ENCODE peak calls at places on chromosomes 5 and 9, in seven cellular contexts. One of them, this sample, is unnamed.
A peak's percentile ranks its signal among the peaks of the same experiment; 100 is the strongest.

GRCh38 chr5:1171340-1171941 is 30.0 kb upstream of the SLC6A19 start:
- DNase-seq in NCI-H2171: no peak
- DNase-seq in stromal cell of bone marrow: no peak
- DNase-seq in retinal pigment epithelial cell: no peak
- DNase-seq in NCI-H187 treated with DMSO at 0.1 percent for 48 hours: no peak
- DNase-seq in omental fat pad: no peak
- DNase-seq in LoVo: no peak
- DNase-seq in this sample: no peak

GRCh38 chr5:96483878-96484277 is 50.8 kb upstream of the PCSK1 start:
- DNase-seq in NCI-H2171: no peak
- DNase-seq in omental fat pad: no peak
- DNase-seq in retinal pigment epithelial cell: peak; percentile 18
- DNase-seq in NCI-H187 treated with DMSO at 0.1 percent for 48 hours: no peak
- DNase-seq in LoVo: peak; percentile 27
- DNase-seq in stromal cell of bone marrow: peak; percentile 12
- DNase-seq in this sample: no peak

GRCh38 chr5:96919754-96920197 is 16.1 kb upstream of the LNPEP start:
- DNase-seq in NCI-H187 treated with DMSO at 0.1 percent for 48 hours: no peak
- DNase-seq in stromal cell of bone marrow: no peak
- DNase-seq in omental fat pad: no peak
- DNase-seq in LoVo: no peak
- DNase-seq in NCI-H2171: no peak
- DNase-seq in retinal pigment epithelial cell: no peak
- DNase-seq in this sample: no peak

GRCh38 chr5:5257761-5258160 is 117.6 kb downstream of the ADAMTS16 start:
- DNase-seq in retinal pigment epithelial cell: no peak
- DNase-seq in LoVo: no peak
- DNase-seq in omental fat pad: no peak
- DNase-seq in NCI-H187 treated with DMSO at 0.1 percent for 48 hours: no peak
- DNase-seq in NCI-H2171: no peak
- DNase-seq in stromal cell of bone marrow: no peak
- DNase-seq in this sample: no peak

GRCh38 chr5:168802337-168802736 is 223.2 kb upstream of the PANK3 start:
- DNase-seq in NCI-H187 treated with DMSO at 0.1 percent for 48 hours: no peak
- DNase-seq in retinal pigment epithelial cell: no peak
- DNase-seq in stromal cell of bone marrow: no peak
- DNase-seq in LoVo: no peak
- DNase-seq in NCI-H2171: no peak
- DNase-seq in omental fat pad: no peak
- DNase-seq in this sample: no peak

GRCh38 chr5:1319436-1320343 is 24.8 kb upstream of the TERT start:
- DNase-seq in stromal cell of bone marrow: no peak
- DNase-seq in NCI-H187 treated with DMSO at 0.1 percent for 48 hours: no peak
- DNase-seq in omental fat pad: no peak
- DNase-seq in retinal pigment epithelial cell: no peak
- DNase-seq in LoVo: no peak
- DNase-seq in NCI-H2171: no peak
- DNase-seq in this sample: no peak

GRCh38 chr5:150836064-150836463 is 10.3 kb upstream of the IRGM start:
- DNase-seq in omental fat pad: no peak
- DNase-seq in LoVo: no peak
- DNase-seq in retinal pigment epithelial cell: no peak
- DNase-seq in NCI-H2171: no peak
- DNase-seq in NCI-H187 treated with DMSO at 0.1 percent for 48 hours: no peak
- DNase-seq in stromal cell of bone marrow: no peak
- DNase-seq in this sample: no peak

GRCh38 chr5:83035373-83036170 is 41.6 kb downstream of the TMEM167A start:
- DNase-seq in LoVo: no peak
- DNase-seq in NCI-H2171: no peak
- DNase-seq in stromal cell of bone marrow: no peak
- DNase-seq in NCI-H187 treated with DMSO at 0.1 percent for 48 hours: peak; percentile 22
- DNase-seq in omental fat pad: no peak
- DNase-seq in retinal pigment epithelial cell: peak; percentile 62
- DNase-seq in this sample: no peak

GRCh38 chr9:135674977-135675376 is 11.9 kb downstream of the LCN9 start:
- DNase-seq in retinal pigment epithelial cell: no peak
- DNase-seq in NCI-H187 treated with DMSO at 0.1 percent for 48 hours: no peak
- DNase-seq in stromal cell of bone marrow: no peak
- DNase-seq in omental fat pad: no peak
- DNase-seq in LoVo: no peak
- DNase-seq in NCI-H2171: no peak
- DNase-seq in this sample: no peak

GRCh38 chr9:33320568-33321261 is 30.4 kb downstream of the NFX1 start:
- DNase-seq in LoVo: no peak
- DNase-seq in stromal cell of bone marrow: peak; percentile 93
- DNase-seq in omental fat pad: no peak
- DNase-seq in NCI-H2171: no peak
- DNase-seq in retinal pigment epithelial cell: peak; percentile 88
- DNase-seq in NCI-H187 treated with DMSO at 0.1 percent for 48 hours: no peak
- DNase-seq in this sample: no peak

GRCh38 chr9:74960548-74960947 is 7.8 kb upstream of the C9orf40 start:
- DNase-seq in NCI-H2171: no peak
- DNase-seq in stromal cell of bone marrow: peak; percentile 36
- DNase-seq in LoVo: peak; percentile 20
- DNase-seq in omental fat pad: no peak
- DNase-seq in retinal pigment epithelial cell: no peak
- DNase-seq in NCI-H187 treated with DMSO at 0.1 percent for 48 hours: no peak
- DNase-seq in this sample: no peak

GRCh38 chr5:174425964-174426290 is 298.5 kb upstream of the MSX2 start:
- DNase-seq in retinal pigment epithelial cell: no peak
- DNase-seq in LoVo: no peak
- DNase-seq in NCI-H2171: no peak
- DNase-seq in stromal cell of bone marrow: no peak
- DNase-seq in omental fat pad: no peak
- DNase-seq in NCI-H187 treated with DMSO at 0.1 percent for 48 hours: peak; percentile 9
- DNase-seq in this sample: no peak

GRCh38 chr5:158121678-158122077 is 262.7 kb upstream of the CLINT1 start:
- DNase-seq in NCI-H187 treated with DMSO at 0.1 percent for 48 hours: no peak
- DNase-seq in stromal cell of bone marrow: no peak
- DNase-seq in NCI-H2171: no peak
- DNase-seq in retinal pigment epithelial cell: no peak
- DNase-seq in omental fat pad: no peak
- DNase-seq in LoVo: no peak
- DNase-seq in this sample: no peak

GRCh38 chr9:95137587-95138145 is 179.8 kb downstream of the FANCC start:
- DNase-seq in omental fat pad: no peak
- DNase-seq in LoVo: no peak
- DNase-seq in NCI-H187 treated with DMSO at 0.1 percent for 48 hours: no peak
- DNase-seq in NCI-H2171: no peak
- DNase-seq in retinal pigment epithelial cell: no peak
- DNase-seq in stromal cell of bone marrow: no peak
- DNase-seq in this sample: no peak

GRCh38 chr9:82418334-82418733 is 429.8 kb downstream of the SPATA31D1 start:
- DNase-seq in stromal cell of bone marrow: no peak
- DNase-seq in LoVo: no peak
- DNase-seq in omental fat pad: no peak
- DNase-seq in NCI-H2171: no peak
- DNase-seq in NCI-H187 treated with DMSO at 0.1 percent for 48 hours: no peak
- DNase-seq in retinal pigment epithelial cell: no peak
- DNase-seq in this sample: no peak

GRCh38 chr9:131335356-131335755 is 45.8 kb downstream of the PLPP7 start:
- DNase-seq in LoVo: no peak
- DNase-seq in stromal cell of bone marrow: no peak
- DNase-seq in omental fat pad: no peak
- DNase-seq in NCI-H2171: no peak
- DNase-seq in NCI-H187 treated with DMSO at 0.1 percent for 48 hours: no peak
- DNase-seq in retinal pigment epithelial cell: no peak
- DNase-seq in this sample: no peak

GRCh38 chr9:135066291-135066690 is 21.2 kb upstream of the OLFM1 start:
- DNase-seq in stromal cell of bone marrow: no peak
- DNase-seq in retinal pigment epithelial cell: no peak
- DNase-seq in omental fat pad: no peak
- DNase-seq in NCI-H187 treated with DMSO at 0.1 percent for 48 hours: no peak
- DNase-seq in NCI-H2171: no peak
- DNase-seq in LoVo: no peak
- DNase-seq in this sample: no peak

GRCh38 chr5:130871346-130872086 is 293.5 kb downstream of the HINT1 start:
- DNase-seq in NCI-H2171: no peak
- DNase-seq in stromal cell of bone marrow: no peak
- DNase-seq in omental fat pad: no peak
- DNase-seq in NCI-H187 treated with DMSO at 0.1 percent for 48 hours: no peak
- DNase-seq in LoVo: peak; percentile 47
- DNase-seq in retinal pigment epithelial cell: no peak
- DNase-seq in this sample: peak; percentile 49

GRCh38 chr9:68747043-68747533 is 42.0 kb downstream of the PIP5K1B start:
- DNase-seq in LoVo: peak; percentile 45
- DNase-seq in NCI-H2171: no peak
- DNase-seq in retinal pigment epithelial cell: no peak
- DNase-seq in omental fat pad: no peak
- DNase-seq in stromal cell of bone marrow: no peak
- DNase-seq in NCI-H187 treated with DMSO at 0.1 percent for 48 hours: no peak
- DNase-seq in this sample: no peak

GRCh38 chr5:93571111-93571977 is 9.7 kb downstream of the NR2F1-AS1 start:
- DNase-seq in NCI-H187 treated with DMSO at 0.1 percent for 48 hours: no peak
- DNase-seq in omental fat pad: no peak
- DNase-seq in retinal pigment epithelial cell: no peak
- DNase-seq in NCI-H2171: no peak
- DNase-seq in LoVo: no peak
- DNase-seq in stromal cell of bone marrow: no peak
- DNase-seq in this sample: no peak

GRCh38 chr9:78187763-78188495 is 47.9 kb upstream of the CEP78 start:
- DNase-seq in LoVo: no peak
- DNase-seq in stromal cell of bone marrow: no peak
- DNase-seq in NCI-H187 treated with DMSO at 0.1 percent for 48 hours: no peak
- DNase-seq in omental fat pad: no peak
- DNase-seq in NCI-H2171: no peak
- DNase-seq in retinal pigment epithelial cell: no peak
- DNase-seq in this sample: no peak

GRCh38 chr5:74019923-74020322 is 393.9 kb downstream of the ARHGEF28 start:
- DNase-seq in stromal cell of bone marrow: no peak
- DNase-seq in NCI-H2171: no peak
- DNase-seq in retinal pigment epithelial cell: no peak
- DNase-seq in LoVo: no peak
- DNase-seq in omental fat pad: no peak
- DNase-seq in NCI-H187 treated with DMSO at 0.1 percent for 48 hours: no peak
- DNase-seq in this sample: no peak

GRCh38 chr5:38905516-38905915 is 59.7 kb downstream of the OSMR start:
- DNase-seq in NCI-H187 treated with DMSO at 0.1 percent for 48 hours: no peak
- DNase-seq in NCI-H2171: no peak
- DNase-seq in stromal cell of bone marrow: peak; percentile 57
- DNase-seq in omental fat pad: no peak
- DNase-seq in retinal pigment epithelial cell: peak; percentile 25
- DNase-seq in LoVo: no peak
- DNase-seq in this sample: no peak

GRCh38 chr5:15376803-15377202 is 123.2 kb upstream of the FBXL7 start:
- DNase-seq in stromal cell of bone marrow: no peak
- DNase-seq in omental fat pad: no peak
- DNase-seq in LoVo: no peak
- DNase-seq in NCI-H2171: no peak
- DNase-seq in NCI-H187 treated with DMSO at 0.1 percent for 48 hours: no peak
- DNase-seq in retinal pigment epithelial cell: no peak
- DNase-seq in this sample: no peak

GRCh38 chr9:136857166-136857565 is 5.0 kb downstream of the MAMDC4 start:
- DNase-seq in NCI-H2171: no peak
- DNase-seq in omental fat pad: no peak
- DNase-seq in NCI-H187 treated with DMSO at 0.1 percent for 48 hours: no peak
- DNase-seq in stromal cell of bone marrow: no peak
- DNase-seq in retinal pigment epithelial cell: no peak
- DNase-seq in LoVo: no peak
- DNase-seq in this sample: peak; percentile 22

GRCh38 chr5:152532714-152533113 is 127.6 kb upstream of the NMUR2 start:
- DNase-seq in NCI-H187 treated with DMSO at 0.1 percent for 48 hours: no peak
- DNase-seq in NCI-H2171: peak; percentile 34
- DNase-seq in LoVo: peak; percentile 55
- DNase-seq in omental fat pad: no peak
- DNase-seq in retinal pigment epithelial cell: no peak
- DNase-seq in stromal cell of bone marrow: peak; percentile 40
- DNase-seq in this sample: no peak

GRCh38 chr9:88605500-88606172 is 70.7 kb downstream of the NXNL2 start:
- DNase-seq in LoVo: no peak
- DNase-seq in omental fat pad: no peak
- DNase-seq in stromal cell of bone marrow: peak; percentile 19
- DNase-seq in retinal pigment epithelial cell: peak; percentile 27
- DNase-seq in NCI-H2171: no peak
- DNase-seq in NCI-H187 treated with DMSO at 0.1 percent for 48 hours: no peak
- DNase-seq in this sample: no peak

This sample was measured in colonic mucosa.